ENCODE peak calls at places on chromosomes 4 and X, in eight cellular contexts. V is psoas muscle, L is uterus, N is foreskin fibroblast, G is mucosa of descending colon, B is vagina, A is GM20000, W is dorsolateral prefrontal cortex. K is an unnamed sample.

GRCh38 chr4:66575024-66575696 is 904.9 kb upstream of the EPHA5 start:
- DNase-seq in V (no peak), L (peak), N (peak), G (peak), B (no peak), A (no peak), W (no peak), K (peak)

GRCh38 chr4:165631912-165632311 is 241.1 kb upstream of the TLL1 start:
- DNase-seq in V (no peak), L (no peak), N (no peak), G (no peak), B (no peak), A (no peak), W (no peak), K (no peak)

GRCh38 chr4:42391981-42392380 is 5.3 kb upstream of the SHISA3 start:
- DNase-seq in V (no peak), L (no peak), N (no peak), G (no peak), B (no peak), A (no peak), W (no peak), K (no peak)

GRCh38 chr4:96228463-96228862 is 388.6 kb downstream of the PDHA2 start:
- DNase-seq in V (no peak), L (no peak), N (no peak), G (no peak), B (no peak), A (no peak), W (no peak), K (no peak)

GRCh38 chrX:105658136-105658535 is 164.2 kb upstream of the NRK start:
- DNase-seq in V (no peak), L (no peak), N (peak), G (no peak), B (no peak), A (no peak), W (no peak), K (no peak)

GRCh38 chr4:5511791-5512190 is 196.6 kb downstream of the EVC2 start:
- DNase-seq in V (no peak), L (no peak), N (peak), G (no peak), B (no peak), A (no peak), W (no peak), K (no peak)

GRCh38 chrX:49271341-49271740 is 1.7 kb downstream of the PPP1R3F start:
- DNase-seq in V (no peak), L (no peak), N (no peak), G (no peak), B (no peak), A (no peak), W (no peak), K (no peak)

GRCh38 chrX:50111762-50112161 is 89.0 kb downstream of the AKAP4 start:
- DNase-seq in V (no peak), L (no peak), N (no peak), G (peak), B (no peak), A (no peak), W (no peak), K (no peak)

GRCh38 chr4:5051692-5052423 is 578 bp downstream of the STK32B start:
- DNase-seq in V (no peak), L (peak), N (peak), G (no peak), B (peak), A (no peak), W (peak), K (peak)

GRCh38 chr4:163367651-163368050 is 24.0 kb downstream of the NPY5R start:
- DNase-seq in V (no peak), L (no peak), N (no peak), G (no peak), B (no peak), A (no peak), W (no peak), K (no peak)

GRCh38 chr4:6509587-6509986 is 37.2 kb upstream of the PPP2R2C start:
- DNase-seq in V (no peak), L (no peak), N (no peak), G (no peak), B (peak), A (no peak), W (no peak), K (no peak)

GRCh38 chr4:174749091-174749490 is 80.0 kb downstream of the GLRA3 start:
- DNase-seq in V (no peak), L (no peak), N (no peak), G (no peak), B (no peak), A (no peak), W (no peak), K (no peak)

GRCh38 chr4:185656467-185656890 is 121.2 kb upstream of the PDLIM3 start:
- DNase-seq in V (peak), L (peak), N (peak), G (no peak), B (no peak), A (no peak), W (peak), K (no peak)

GRCh38 chrX:29661290-29661689 is 554.1 kb upstream of the MAGEB2 start:
- DNase-seq in V (no peak), L (no peak), N (peak), G (no peak), B (no peak), A (no peak), W (no peak), K (no peak)

GRCh38 chrX:2863646-2864045 is 34.9 kb downstream of the GYG2 start:
- DNase-seq in V (no peak), L (no peak), N (peak), G (no peak), B (no peak), A (no peak), W (no peak), K (no peak)

GRCh38 chr4:4574052-4574451 is 32.2 kb upstream of the STX18 start:
- DNase-seq in V (no peak), L (no peak), N (no peak), G (no peak), B (no peak), A (no peak), W (no peak), K (no peak)

GRCh38 chr4:112031712-112032328 is 113.4 kb upstream of the FAM241A start:
- DNase-seq in V (no peak), L (no peak), N (peak), G (no peak), B (no peak), A (peak), W (no peak), K (no peak)

GRCh38 chrX:56800307-56800706 is 71.3 kb downstream of the NBDY start:
- DNase-seq in V (no peak), L (no peak), N (no peak), G (no peak), B (peak), A (no peak), W (no peak), K (peak)

GRCh38 chrX:3360881-3361280 is 14.4 kb upstream of the MXRA5 start:
- DNase-seq in V (no peak), L (no peak), N (no peak), G (no peak), B (no peak), A (no peak), W (no peak), K (no peak)

GRCh38 chrX:15497865-15498264 is 2.7 kb upstream of the BMX start:
- DNase-seq in V (no peak), L (no peak), N (peak), G (no peak), B (no peak), A (peak), W (no peak), K (no peak)

GRCh38 chr4:185711764-185712163 is 100.2 kb downstream of the SORBS2 start:
- DNase-seq in V (no peak), L (no peak), N (no peak), G (no peak), B (no peak), A (no peak), W (no peak), K (no peak)

GRCh38 chr4:10115657-10116624 is 658 bp downstream of the WDR1 start:
- DNase-seq in V (peak), L (peak), N (peak), G (peak), B (no peak), A (peak), W (no peak), K (no peak)

GRCh38 chrX:150201841-150202240 is 161.3 kb upstream of the MAMLD1 start:
- DNase-seq in V (no peak), L (no peak), N (peak), G (no peak), B (peak), A (no peak), W (no peak), K (no peak)

GRCh38 chr4:145852256-145852839 is 86.3 kb downstream of the ZNF827 start:
- DNase-seq in V (no peak), L (no peak), N (no peak), G (no peak), B (no peak), A (no peak), W (no peak), K (no peak)

GRCh38 chrX:140866446-140866845 is 135.9 kb upstream of the SPANXB1 start:
- DNase-seq in V (no peak), L (no peak), N (no peak), G (no peak), B (no peak), A (no peak), W (no peak), K (no peak)

GRCh38 chr4:147157860-147158701 is 212.4 kb upstream of the TTC29 start:
- DNase-seq in V (peak), L (peak), N (peak), G (no peak), B (no peak), A (no peak), W (peak), K (peak)

GRCh38 chr4:10100734-10101216 is 15.8 kb downstream of the WDR1 start:
- DNase-seq in V (no peak), L (no peak), N (no peak), G (no peak), B (no peak), A (no peak), W (no peak), K (no peak)

GRCh38 chr4:171846893-171847292 is 33.7 kb downstream of the GALNTL6 start:
- DNase-seq in V (no peak), L (no peak), N (no peak), G (no peak), B (no peak), A (no peak), W (no peak), K (no peak)

GRCh38 chr4:124483043-124483906 is 229.3 kb downstream of the ANKRD50 start:
- DNase-seq in V (no peak), L (no peak), N (peak), G (no peak), B (no peak), A (no peak), W (no peak), K (no peak)

GRCh38 chrX:76987381-76987780 is 459.8 kb upstream of the FGF16 start:
- DNase-seq in V (no peak), L (no peak), N (no peak), G (no peak), B (no peak), A (no peak), W (no peak), K (no peak)

GRCh38 chr4:136301773-136302172 is 1230.5 kb downstream of the PCDH18 start:
- DNase-seq in V (no peak), L (no peak), N (no peak), G (no peak), B (no peak), A (no peak), W (no peak), K (no peak)

GRCh38 chrX:148947399-148948025 is 447.1 kb downstream of the AFF2 start:
- DNase-seq in V (no peak), L (no peak), N (no peak), G (no peak), B (no peak), A (no peak), W (no peak), K (no peak)

GRCh38 chrX:96389314-96390048 is 295.2 kb upstream of the DIAPH2 start:
- DNase-seq in V (no peak), L (no peak), N (peak), G (no peak), B (no peak), A (no peak), W (no peak), K (no peak)

GRCh38 chrX:132171478-132171877 is 43.7 kb upstream of the FRMD7 start:
- DNase-seq in V (no peak), L (no peak), N (no peak), G (no peak), B (no peak), A (no peak), W (no peak), K (no peak)

GRCh38 chrX:3548743-3549441 is 164.6 kb downstream of the PRKX start:
- DNase-seq in V (no peak), L (no peak), N (peak), G (no peak), B (no peak), A (no peak), W (no peak), K (no peak)

GRCh38 chr4:111136438-111136837 is 513.6 kb upstream of the PITX2 start:
- DNase-seq in V (no peak), L (no peak), N (peak), G (no peak), B (no peak), A (no peak), W (no peak), K (no peak)

GRCh38 chr4:146932111-146932510 is 13.6 kb downstream of the TTC29 start:
- DNase-seq in V (no peak), L (no peak), N (no peak), G (no peak), B (no peak), A (no peak), W (no peak), K (no peak)

GRCh38 chrX:2351321-2351720 is 149.5 kb downstream of the DHRSX start:
- DNase-seq in V (no peak), L (no peak), N (peak), G (no peak), B (no peak), A (no peak), W (no peak), K (no peak)

GRCh38 chr4:140237616-140238352 is 83.8 kb upstream of the MAML3 start:
- DNase-seq in V (peak), L (peak), N (peak), G (peak), B (no peak), A (no peak), W (peak), K (no peak)

DNA sequence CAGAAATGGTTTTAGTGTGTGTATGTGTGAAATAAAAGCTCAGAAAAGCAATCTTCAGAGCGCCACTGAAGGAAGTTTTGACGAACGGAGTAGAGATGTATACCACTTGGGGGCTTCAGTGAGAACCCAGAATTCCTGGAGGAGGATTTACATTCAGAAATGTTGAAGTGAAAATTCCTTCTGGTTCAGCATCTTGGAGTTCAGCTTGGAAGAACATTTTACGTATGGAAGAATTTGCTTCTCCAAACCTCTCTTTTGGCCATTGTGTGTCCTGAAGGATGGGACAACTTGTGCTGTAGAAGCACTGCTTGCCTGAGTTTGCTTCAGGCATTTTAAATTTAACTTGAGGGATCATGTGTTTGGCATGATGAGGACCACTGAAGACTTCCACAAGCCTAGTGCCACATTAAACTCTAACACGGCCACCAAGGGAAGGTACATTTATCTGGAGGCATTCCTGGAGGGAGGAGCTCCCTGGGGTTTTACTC is 704 bp downstream of the SHROOM3 start:
- DNase-seq in V (no peak), L (no peak), N (no peak), G (no peak), B (no peak), A (no peak), W (no peak), K (no peak)
- TF ChIP-seq CTCF in V (no peak), L (no peak), N (no peak), G (no peak), B (no peak), A (no peak), W (no peak), K (no peak)

DNA sequence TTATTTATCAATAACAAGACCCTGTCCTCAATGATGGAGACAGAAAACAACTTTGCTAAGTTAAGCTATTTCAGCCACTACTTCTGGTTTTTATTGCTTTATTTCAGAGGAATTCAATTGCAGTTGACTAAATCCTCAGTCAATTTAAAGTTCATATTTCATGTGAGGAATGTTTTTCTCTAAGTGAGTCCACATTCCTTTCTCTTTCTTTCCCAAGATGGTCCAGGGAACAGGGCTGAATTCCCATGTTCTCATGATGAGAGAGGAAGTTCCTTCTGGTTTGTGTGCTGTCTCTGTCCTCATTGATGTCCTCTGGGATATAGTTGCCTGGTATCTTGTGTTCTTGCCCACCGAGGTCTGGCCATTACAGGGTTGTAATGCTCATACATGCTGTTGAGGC is 117.2 kb downstream of the SLIT2 start:
- DNase-seq in V (no peak), L (no peak), N (peak), G (no peak), B (no peak), A (no peak), W (no peak), K (no peak)
- TF ChIP-seq CTCF in V (no peak), L (no peak), N (no peak), G (no peak), B (no peak), A (no peak), W (no peak), K (no peak)

GRCh38 chrX:103212749-103213457 is 2.0 kb upstream of the BEX4 start:
- DNase-seq in V (no peak), L (no peak), N (no peak), G (no peak), B (no peak), A (no peak), W (no peak), K (no peak)

GRCh38 chrX:103215768-103216085 is 819 bp downstream of the BEX4 start:
- DNase-seq in V (no peak), L (no peak), N (peak), G (no peak), B (no peak), A (peak), W (no peak), K (no peak)

GRCh38 chrX:103210056-103210455 is 4.9 kb upstream of the BEX4 start:
- DNase-seq in V (no peak), L (no peak), N (no peak), G (no peak), B (no peak), A (no peak), W (no peak), K (no peak)

GRCh38 chrX:103215037-103215767 is at the start of gene BEX4:
- DNase-seq in V (peak), L (peak), N (peak), G (peak), B (no peak), A (peak), W (peak), K (peak)

GRCh38 chrX:103211012-103211715 is 3.7 kb upstream of the BEX4 start:
- DNase-seq in V (no peak), L (peak), N (peak), G (no peak), B (no peak), A (peak), W (no peak), K (no peak)
- TF ChIP-seq CTCF in V (peak), L (no peak), N (peak), G (no peak), B (peak), A (no peak), W (peak), K (peak)

DNA sequence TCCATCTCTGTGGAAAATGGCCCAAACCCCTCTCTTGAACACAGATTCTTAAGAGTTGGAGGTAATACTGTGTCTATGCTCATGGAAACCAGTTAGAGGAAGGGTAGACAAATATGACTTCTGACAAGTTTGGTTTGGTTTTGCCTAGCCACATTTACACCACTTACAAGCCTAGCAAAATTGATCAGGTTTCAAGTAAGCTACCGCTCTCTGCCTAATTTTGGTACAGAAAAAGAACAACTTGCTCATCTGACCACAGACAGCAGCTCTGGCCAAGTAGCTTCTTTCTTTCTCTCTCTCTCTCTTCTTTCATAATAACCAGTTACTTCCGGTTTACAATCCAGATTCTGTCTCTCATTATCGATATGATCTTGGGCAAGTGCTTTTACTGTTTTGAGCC is 260.0 kb downstream of the GLUD2 start:
- DNase-seq in V (no peak), L (no peak), N (peak), G (no peak), B (no peak), A (peak), W (no peak), K (no peak)
- TF ChIP-seq CTCF in V (no peak), L (no peak), N (no peak), G (no peak), B (no peak), A (no peak), W (no peak), K (no peak)

GRCh38 chr4:8140915-8141314 is 17.7 kb downstream of the ABLIM2 start:
- DNase-seq in V (no peak), L (no peak), N (no peak), G (no peak), B (no peak), A (no peak), W (no peak), K (no peak)
- TF ChIP-seq CTCF in V (no peak), L (no peak), N (no peak), G (no peak), B (no peak), A (no peak), W (no peak), K (no peak)

GRCh38 chr4:87359258-87359657 is 31.7 kb downstream of the HSD17B11 start:
- DNase-seq in V (no peak), L (no peak), N (no peak), G (no peak), B (no peak), A (no peak), W (no peak), K (no peak)

GRCh38 chr4:87354168-87355102 is 31.8 kb upstream of the HSD17B13 start:
- DNase-seq in V (no peak), L (no peak), N (peak), G (no peak), B (no peak), A (no peak), W (no peak), K (no peak)

GRCh38 chr4:87353592-87353991 is 30.9 kb upstream of the HSD17B13 start:
- DNase-seq in V (peak), L (peak), N (peak), G (no peak), B (no peak), A (peak), W (no peak), K (no peak)

GRCh38 chr4:87360338-87360935 is 30.6 kb downstream of the HSD17B11 start:
- DNase-seq in V (no peak), L (no peak), N (no peak), G (no peak), B (no peak), A (no peak), W (no peak), K (no peak)

DNA sequence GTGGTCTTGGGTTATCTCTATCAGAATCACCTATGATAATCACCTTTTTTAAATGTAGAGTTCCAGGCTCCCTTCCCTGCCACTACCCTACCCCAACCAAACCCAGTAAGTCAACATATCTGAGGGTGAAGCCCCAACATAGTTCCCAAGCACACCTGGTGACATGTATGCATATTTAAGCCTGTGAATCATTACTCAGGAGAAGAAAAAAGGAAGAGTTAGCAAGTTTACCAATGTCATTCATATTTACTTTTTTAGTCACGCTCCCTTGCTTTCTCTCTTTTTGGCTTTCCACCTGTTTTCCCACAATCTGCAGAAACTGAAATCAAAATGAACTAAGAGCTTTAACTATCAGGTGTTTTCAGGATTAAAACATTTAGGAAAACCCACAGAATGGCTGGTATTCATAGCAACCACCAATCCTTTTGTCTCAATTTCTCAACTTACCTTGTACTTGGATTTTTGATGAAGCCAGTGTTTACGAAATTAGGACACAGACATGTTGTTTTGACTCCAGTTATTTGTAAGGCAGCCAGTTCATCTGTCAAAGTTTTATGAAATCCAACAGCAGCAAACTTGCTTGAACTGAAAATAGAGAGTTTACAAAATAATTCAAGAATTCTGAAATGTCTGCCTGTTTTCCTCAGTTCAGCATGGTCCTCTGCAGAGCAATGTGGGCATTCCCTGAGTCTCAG is 34.0 kb downstream of the HSD17B11 start:
- DNase-seq in V (no peak), L (no peak), N (no peak), G (no peak), B (no peak), A (no peak), W (no peak), K (no peak)
- TF ChIP-seq CTCF in V (no peak), L (no peak), N (no peak), G (no peak), B (no peak), A (no peak), W (no peak), K (no peak)

K was measured in chondrocyte.